ENCODE peak calls at places on chromosomes 4 and X, in ten cellular contexts. M, I, L, Y, C, U, O, P, T and S are unnamed samples.

GRCh38 chrX:74343327-74343969 is 39.5 kb downstream of the ZCCHC13 start:
- DNase-seq in P (no peak), T (no peak), Y (no peak), C (no peak), U (no peak), I (no peak), O (no peak), L (no peak), M (no peak), S (no peak)

GRCh38 chrX:19902110-19902509 is 14.7 kb upstream of the SH3KBP1 start:
- DNase-seq in M (no peak), Y (peak; percentile 88), P (peak; percentile 60), O (no peak), C (peak; percentile 24), L (no peak), T (peak; percentile 62), I (no peak), U (no peak), S (no peak)

GRCh38 chrX:123504630-123505270 is 228.1 kb downstream of the THOC2 start:
- DNase-seq in C (no peak), P (no peak), I (no peak), L (no peak), O (no peak), T (no peak), M (peak; percentile 60), U (no peak), Y (no peak), S (no peak)

GRCh38 chr4:23368081-23368697 is 521.7 kb downstream of the PPARGC1A start:
- DNase-seq in U (no peak), C (peak; percentile 22), T (no peak), L (no peak), Y (peak; percentile 13), P (no peak), O (no peak), M (peak; percentile 87), I (peak; percentile 9), S (peak; percentile 21)

GRCh38 chr4:184544711-184545409 is 70.5 kb upstream of the IRF2 start:
- DNase-seq in U (no peak), C (no peak), O (no peak), P (no peak), Y (no peak), T (peak; percentile 29), L (no peak), M (no peak), I (no peak), S (no peak)

GRCh38 chrX:13432376-13432775 is 112.5 kb upstream of the ATXN3L start:
- DNase-seq in U (no peak), C (peak; percentile 56), M (no peak), O (peak; percentile 69), L (peak; percentile 88), T (peak; percentile 98), I (no peak), Y (peak; percentile 96), P (peak; percentile 98), S (peak; percentile 74)

GRCh38 chr4:1658581-1658980 is 25.5 kb downstream of the FAM53A start:
- DNase-seq in M (no peak), L (no peak), I (no peak), C (no peak), Y (no peak), T (no peak), O (no peak), P (no peak), U (no peak), S (no peak)

GRCh38 chr4:80171251-80171650 is 26.1 kb upstream of the PRDM8 start:
- DNase-seq in I (no peak), Y (peak; percentile 81), P (peak; percentile 81), O (no peak), U (no peak), M (no peak), T (peak; percentile 80), C (no peak), L (no peak), S (no peak)

GRCh38 chr4:6633091-6633906 is 7.2 kb upstream of the MRFAP1 start:
- DNase-seq in L (no peak), Y (peak; percentile 71), T (peak; percentile 16), O (no peak), I (no peak), U (no peak), M (no peak), P (no peak), C (no peak), S (peak; percentile 36)

GRCh38 chrX:7261672-7262332 is 113.8 kb upstream of the PUDP start:
- DNase-seq in Y (no peak), I (no peak), T (no peak), O (no peak), P (no peak), C (no peak), M (no peak), U (peak; percentile 25), L (no peak), S (no peak)

GRCh38 chrX:70437921-70438665 is 6.5 kb upstream of the DLG3 start:
- DNase-seq in P (no peak), I (no peak), L (no peak), T (no peak), U (no peak), M (no peak), C (no peak), Y (no peak), O (no peak), S (peak; percentile 60)

GRCh38 chr4:139922625-139923024 is 231.4 kb downstream of the MAML3 start:
- DNase-seq in C (peak; percentile 31), M (no peak), I (no peak), O (no peak), P (peak; percentile 64), T (peak; percentile 50), Y (peak; percentile 82), L (peak; percentile 32), U (no peak), S (peak; percentile 39)

GRCh38 chr4:128521634-128522253 is 234.1 kb upstream of the PGRMC2 start:
- DNase-seq in L (no peak), M (no peak), U (no peak), T (peak; percentile 47), C (no peak), I (no peak), Y (peak; percentile 69), O (no peak), P (peak; percentile 85), S (peak; percentile 34)

GRCh38 chr4:8113611-8114343 is 44.8 kb downstream of the ABLIM2 start:
- DNase-seq in M (no peak), P (no peak), U (no peak), T (no peak), Y (no peak), O (no peak), L (no peak), I (no peak), C (no peak), S (no peak)

GRCh38 chr4:147408189-147408588 is 72.7 kb upstream of the EDNRA start:
- DNase-seq in I (no peak), Y (peak; percentile 24), M (no peak), T (peak; percentile 12), C (peak; percentile 9), P (no peak), O (no peak), L (no peak), U (no peak), S (no peak)

GRCh38 chr4:3407171-3407771 is 34.5 kb upstream of the HGFAC start:
- DNase-seq in U (no peak), Y (no peak), I (no peak), P (no peak), C (no peak), M (peak; percentile 37), L (no peak), O (no peak), T (no peak), S (no peak)

GRCh38 chr4:47837582-47838294 is at the start of gene CORIN:
- DNase-seq in L (no peak), O (no peak), U (no peak), I (no peak), P (no peak), Y (no peak), T (no peak), M (peak; percentile 82), C (no peak), S (no peak)

GRCh38 chr4:153114771-153115321 is 89.4 kb upstream of the TRIM2 start:
- DNase-seq in Y (peak; percentile 60), U (no peak), L (peak; percentile 49), M (no peak), P (peak; percentile 89), T (peak; percentile 83), O (no peak), I (no peak), C (no peak), S (peak; percentile 80)
- H3K4me3 ChIP-seq in Y (no peak overlapping the region), U (no peak overlapping the region), L (no peak overlapping the region), M (no peak overlapping the region), P (no peak overlapping the region), T (no peak overlapping the region), O (no peak overlapping the region), I (no peak overlapping the region), C (no peak overlapping the region), S (no peak overlapping the region)

GRCh38 chrX:118325453-118325852 is 20.5 kb upstream of the WDR44 start:
- DNase-seq in P (no peak), O (no peak), L (no peak), I (no peak), M (no peak), C (no peak), Y (peak; percentile 6), T (peak; percentile 8), U (no peak), S (peak; percentile 13)
- TF ChIP-seq CTCF in P (no peak), O (no peak), L (peak; percentile 20), I (peak; percentile 45), M (peak; percentile 64), C (no peak), Y (peak; percentile 47), T (peak; percentile 26), U (peak; percentile 38), S (peak; percentile 18)

GRCh38 chr4:41433361-41433760 is 104.6 kb upstream of the LIMCH1 start:
- DNase-seq in C (no peak), P (no peak), M (no peak), L (no peak), U (no peak), T (no peak), I (no peak), O (no peak), Y (no peak), S (no peak)
- H3K4me3 ChIP-seq in C (no peak overlapping the region), P (no peak overlapping the region), M (no peak overlapping the region), L (no peak overlapping the region), U (no peak overlapping the region), T (no peak overlapping the region), I (no peak overlapping the region), O (no peak overlapping the region), Y (no peak overlapping the region), S (no peak overlapping the region)

GRCh38 chr4:34720563-34720962 is 1523.8 kb downstream of the ARAP2 start:
- DNase-seq in Y (peak; percentile 70), I (peak; percentile 1), L (peak; percentile 67), T (peak; percentile 57), O (no peak), U (no peak), M (no peak), C (no peak), P (peak; percentile 28), S (peak; percentile 53)
- TF ChIP-seq CTCF in Y (peak; percentile 46), I (peak; percentile 57), L (peak; percentile 57), T (peak; percentile 49), O (no peak), U (peak; percentile 15), M (peak; percentile 83), C (no peak), P (no peak), S (peak; percentile 32)

GRCh38 chr4:56681849-56682175 is 716 bp upstream of the HOPX start:
- DNase-seq in M (no peak), L (no peak), I (no peak), U (no peak), T (no peak), C (no peak), P (no peak), O (no peak), Y (no peak), S (no peak)
- H3K4me3 ChIP-seq in M (no peak overlapping the region), L (no peak overlapping the region), I (no peak overlapping the region), U (no peak overlapping the region), T (no peak overlapping the region), C (no peak overlapping the region), P (no peak overlapping the region), O (no peak overlapping the region), Y (no peak overlapping the region), S (no peak overlapping the region)